ENCODE peak calls at places on chromosomes 2 and 18, in eight cellular contexts. I, Y, N, T, F, R, P and V are unnamed samples.
A peak's percentile ranks its signal among the peaks of the same experiment; 100 is the strongest.

GRCh38 chr2:86764661-86765307 is 25.9 kb downstream of the CD8A start:
- DNase-seq in I (no peak), Y (no peak), R (peak; percentile 62), T (peak; percentile 73), F (no peak), N (no peak), P (no peak), V (no peak)

GRCh38 chr2:126835811-126836210 is 62.9 kb upstream of the TEX51 start:
- DNase-seq in R (no peak), T (no peak), F (peak; percentile 58), N (no peak), P (no peak), I (no peak), Y (no peak), V (peak; percentile 82)

GRCh38 chr18:60022671-60023276 is 123.0 kb downstream of the PMAIP1 start:
- DNase-seq in P (no peak), F (no peak), T (no peak), I (no peak), Y (no peak), R (no peak), N (no peak), V (no peak)

GRCh38 chr2:68561372-68561771 is 82.0 kb upstream of the PROKR1 start:
- DNase-seq in F (no peak), I (no peak), R (no peak), T (peak; percentile 52), P (no peak), N (no peak), Y (no peak), V (no peak)

GRCh38 chr2:239321596-239322413 is 79.0 kb downstream of the HDAC4 start:
- DNase-seq in R (no peak), I (no peak), Y (no peak), T (no peak), P (peak; percentile 10), N (no peak), F (peak; percentile 64), V (no peak)

GRCh38 chr2:123840614-123841013 is 184.5 kb upstream of the CNTNAP5 start:
- DNase-seq in P (no peak), Y (no peak), F (no peak), N (no peak), I (no peak), R (no peak), T (no peak), V (no peak)

GRCh38 chr18:79883461-79884295 is 67.8 kb downstream of the SLC66A2 start:
- DNase-seq in P (no peak), I (peak; percentile 32), Y (no peak), R (no peak), T (no peak), F (peak; percentile 56), N (no peak), V (peak; percentile 68)

GRCh38 chr2:199148076-199148845 is 309.5 kb downstream of the SATB2 start:
- DNase-seq in T (no peak), I (no peak), N (no peak), P (no peak), R (no peak), F (no peak), Y (no peak), V (no peak)

GRCh38 chr2:201665420-201666158 is 22.3 kb upstream of the TMEM237 start:
- DNase-seq in I (no peak), R (no peak), T (peak; percentile 19), F (no peak), N (no peak), Y (no peak), P (no peak), V (no peak)

GRCh38 chr2:64359176-64359891 is 94.6 kb upstream of the LGALSL start:
- DNase-seq in Y (no peak), T (no peak), I (no peak), P (no peak), F (no peak), N (no peak), R (no peak), V (no peak)

GRCh38 chr2:939936-940620 is 10.6 kb upstream of the SNTG2 start:
- DNase-seq in Y (no peak), P (no peak), F (no peak), I (no peak), R (peak; percentile 77), N (no peak), T (no peak), V (no peak)

GRCh38 chr18:70931942-70932814 is 643.3 kb downstream of the SOCS6 start:
- DNase-seq in F (no peak), N (no peak), T (peak; percentile 63), R (peak; percentile 71), I (no peak), P (no peak), Y (no peak), V (no peak)

GRCh38 chr2:12797815-12798214 is 81.1 kb downstream of the TRIB2 start:
- DNase-seq in F (no peak), I (no peak), T (peak; percentile 92), R (peak; percentile 88), Y (no peak), P (no peak), N (no peak), V (no peak)

GRCh38 chr2:15939556-15939853 is 845 bp upstream of the MYCN start:
- DNase-seq in T (no peak), I (peak; percentile 89), Y (peak; percentile 83), R (no peak), P (peak; percentile 38), N (no peak), F (peak; percentile 85), V (no peak)

DNA sequence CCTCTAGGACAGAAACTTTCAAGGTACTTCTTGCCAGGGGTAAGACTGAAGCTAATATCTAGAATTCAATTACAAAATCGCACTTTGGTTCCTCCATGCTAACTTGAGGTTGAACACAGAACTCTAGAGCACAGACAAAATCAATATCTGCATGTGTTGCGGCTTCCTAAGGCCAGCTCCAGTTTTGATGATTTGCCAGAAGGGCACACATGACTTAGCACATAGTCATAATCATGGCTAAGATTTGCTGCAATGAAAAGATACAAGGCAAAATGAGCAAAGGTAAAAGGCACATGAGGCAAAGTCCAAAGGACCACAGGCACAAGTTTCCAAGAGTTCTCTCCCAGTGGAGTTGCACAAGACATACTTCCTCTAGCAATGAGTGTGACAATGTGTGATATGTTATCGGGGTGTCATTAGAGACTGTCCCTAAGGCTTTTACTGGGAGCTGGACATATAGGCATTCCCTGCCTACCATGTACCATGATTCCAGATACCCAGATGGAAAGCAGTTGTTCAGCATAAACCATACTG is 24.1 kb upstream of the CXXC1 start:
- DNase-seq in P (peak; percentile 21), R (no peak), N (no peak), Y (no peak), I (no peak), T (no peak), F (no peak), V (no peak)
- H3K4me1 ChIP-seq in P (no peaks in the 10 kb centered on the region), R (no peaks in the 10 kb centered on the region), N (peaks cover 4% of the 10 kb centered on the region), Y (peaks cover 8% of the 10 kb centered on the region), I (no peaks in the 10 kb centered on the region), T (peaks cover 8% of the 10 kb centered on the region), F (peaks cover 70% of the 10 kb centered on the region), V (peaks cover 5% of the 10 kb centered on the region)

GRCh38 chr2:144490857-144491256 is 29.1 kb downstream of the ZEB2 start:
- DNase-seq in N (no peak), Y (no peak), I (no peak), R (no peak), P (no peak), F (no peak), T (no peak), V (no peak)

GRCh38 chr2:144484201-144484948 is 35.5 kb downstream of the ZEB2 start:
- DNase-seq in R (peak; percentile 34), T (no peak), P (no peak), I (no peak), Y (peak; percentile 25), F (no peak), N (no peak), V (no peak)

GRCh38 chr2:144490017-144490416 is 29.9 kb downstream of the ZEB2 start:
- DNase-seq in T (no peak), I (no peak), P (no peak), F (no peak), Y (no peak), N (no peak), R (no peak), V (no peak)

GRCh38 chr2:144493027-144493809 is 26.7 kb downstream of the ZEB2 start:
- DNase-seq in R (no peak), F (no peak), I (no peak), P (no peak), N (no peak), T (no peak), Y (peak; percentile 1), V (no peak)

DNA sequence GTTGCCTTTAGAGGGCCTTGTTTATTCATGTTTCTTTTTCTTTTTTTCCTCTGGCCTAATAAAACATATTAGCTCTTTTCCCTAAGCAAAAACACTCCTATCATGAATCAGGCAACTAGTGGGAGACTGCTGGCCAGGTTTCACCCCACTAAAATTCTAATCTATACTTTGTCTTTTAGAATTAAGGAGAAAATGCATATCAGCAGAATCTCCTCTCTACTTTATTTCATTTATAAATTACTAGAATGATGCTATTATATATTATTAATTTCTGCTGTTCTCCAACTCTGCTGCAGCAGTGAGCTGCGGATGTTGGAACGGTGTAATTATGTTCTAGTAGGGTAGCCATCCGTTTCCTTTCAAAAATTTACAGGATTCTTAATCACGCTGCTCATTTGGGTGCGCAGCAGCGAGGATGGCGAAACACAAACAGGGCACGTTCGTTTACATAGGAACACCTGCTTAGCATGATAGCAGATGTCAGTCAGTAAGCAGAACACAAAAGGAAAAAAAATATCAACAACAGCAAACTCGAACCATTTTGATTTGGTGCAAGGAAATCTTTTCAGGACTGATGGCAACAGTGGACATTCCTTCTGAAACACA is 30.5 kb downstream of the ZEB2 start:
- DNase-seq in I (no peak), N (no peak), T (no peak), Y (peak; percentile 36), R (no peak), F (no peak), P (no peak), V (no peak)
- H3K4me1 ChIP-seq in I (peaks cover 4% of the 10 kb centered on the region), N (no peaks in the 10 kb centered on the region), T (no peaks in the 10 kb centered on the region), Y (peaks cover 20% of the 10 kb centered on the region), R (peaks cover 22% of the 10 kb centered on the region), F (peaks cover 99% of the 10 kb centered on the region), P (no peaks in the 10 kb centered on the region), V (no peaks in the 10 kb centered on the region)

DNA sequence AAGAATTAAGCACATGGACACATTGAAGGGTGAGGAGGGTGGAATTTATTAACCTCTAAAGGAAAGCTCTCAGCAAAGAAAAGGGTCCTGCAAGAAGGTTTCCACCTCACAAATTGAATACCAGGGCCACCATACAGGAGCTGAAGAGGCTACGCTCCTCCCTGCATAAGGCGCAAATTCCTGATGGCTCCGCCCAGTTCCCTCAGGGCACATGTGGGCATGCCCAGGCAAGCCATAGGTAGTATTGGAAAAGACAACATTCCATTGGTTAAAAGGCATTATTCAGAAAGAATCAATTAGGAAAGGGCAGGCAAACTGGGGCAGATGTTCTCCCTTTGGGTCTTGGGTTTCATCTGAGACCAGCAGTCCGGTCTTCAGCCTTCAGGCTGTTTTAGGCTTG is 161.2 kb downstream of the PTPRM start:
- DNase-seq in N (no peak), R (no peak), I (no peak), Y (no peak), P (no peak), T (no peak), F (no peak), V (no peak)
- H3K4me1 ChIP-seq in N (no peaks in the 10 kb centered on the region), R (peaks cover 14% of the 10 kb centered on the region), I (peaks cover 6% of the 10 kb centered on the region), Y (peaks cover 15% of the 10 kb centered on the region), P (peaks cover 31% of the 10 kb centered on the region), T (no peaks in the 10 kb centered on the region), F (peaks cover 5% of the 10 kb centered on the region), V (peaks cover 17% of the 10 kb centered on the region)

DNA sequence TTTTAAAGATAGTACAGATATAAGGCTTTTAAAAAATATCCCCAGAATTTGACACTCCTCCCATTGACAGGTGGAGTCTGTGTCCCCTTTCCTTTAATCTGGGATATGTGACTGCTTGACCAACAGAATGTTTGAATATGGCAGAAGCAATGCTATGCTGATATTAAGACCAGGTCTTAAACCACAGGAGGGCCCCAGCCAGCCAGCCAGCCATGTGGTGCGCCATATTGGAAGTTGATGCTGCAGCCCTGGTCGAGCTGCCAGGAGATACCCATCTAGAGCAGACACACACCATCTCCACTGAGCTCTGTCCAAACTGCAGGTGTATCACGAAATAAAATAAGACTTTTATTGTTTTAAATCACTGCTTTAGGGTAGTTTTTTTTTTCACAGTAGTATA is 122.3 kb upstream of the CAB39 start:
- DNase-seq in N (no peak), P (no peak), Y (no peak), R (no peak), T (no peak), I (no peak), F (no peak), V (no peak)
- H3K4me1 ChIP-seq in N (no peaks in the 10 kb centered on the region), P (no peaks in the 10 kb centered on the region), Y (no peaks in the 10 kb centered on the region), R (no peaks in the 10 kb centered on the region), T (peaks cover 3% of the 10 kb centered on the region), I (no peaks in the 10 kb centered on the region), F (peaks cover 58% of the 10 kb centered on the region), V (no peaks in the 10 kb centered on the region)